ENCODE peak calls at places on chromosomes 5 and 9, in eight cellular contexts. J is cerebellum, T is colonic mucosa, H is amygdala, P is germinal center, S is NCI-H345, N is iris pigment epithelial cell, C is KG1. O is an unnamed sample.

GRCh38 chr5:72314571-72315172 is 5.4 kb downstream of the MRPS27 start:
- DNase-seq in N (peak), P (no peak), T (no peak), H (no peak), C (no peak), S (peak), J (no peak), O (peak)

GRCh38 chr5:174204914-174205313 is 159.4 kb downstream of the NSG2 start:
- DNase-seq in S (peak), H (no peak), C (no peak), N (no peak), P (no peak), J (peak), T (no peak), O (peak)

GRCh38 chr5:14467251-14467650 is 114.3 kb upstream of the OTULINL start:
- DNase-seq in H (no peak), C (no peak), J (no peak), P (no peak), S (no peak), T (peak), N (no peak), O (no peak)

GRCh38 chr5:136992796-136993489 is 506.2 kb downstream of the SPOCK1 start:
- DNase-seq in C (no peak), N (no peak), J (peak), H (no peak), T (no peak), S (peak), P (no peak), O (no peak)

GRCh38 chr5:80961376-80962281 is 1.5 kb downstream of the RASGRF2 start:
- DNase-seq in C (no peak), T (peak), H (no peak), J (no peak), S (no peak), P (no peak), N (peak), O (no peak)

GRCh38 chr5:78691073-78691960 is 42.7 kb upstream of the LHFPL2 start:
- DNase-seq in T (no peak), P (no peak), N (no peak), S (peak), H (no peak), J (no peak), C (no peak), O (no peak)

GRCh38 chr9:115296831-115297565 is 179.0 kb upstream of the TNC start:
- DNase-seq in P (no peak), C (no peak), T (no peak), S (no peak), N (no peak), J (no peak), H (no peak), O (no peak)

GRCh38 chr9:5665059-5665458 is 36.2 kb downstream of the RIC1 start:
- DNase-seq in T (no peak), H (no peak), N (no peak), P (no peak), S (no peak), C (no peak), J (no peak), O (no peak)

GRCh38 chr5:64019746-64020145 is 57.5 kb upstream of the HTR1A start:
- DNase-seq in J (no peak), T (no peak), S (no peak), C (no peak), N (no peak), P (no peak), H (no peak), O (no peak)

O was measured in NCI-H1105.